ENCODE peak calls at places on chromosomes 3 and 15, in eight cellular contexts. G is pancreas, D is IMR-90, A is AG04450, V is Peyer's patch, E is right cardiac atrium, J is mesenchymal stem cell, Z is heart left ventricle. F is an unnamed sample.

GRCh38 chr3:10348404-10348721 is 27.5 kb upstream of the SEC13 start:
- DNase-seq in D (no peak), J (no peak), E (no peak), A (no peak), V (no peak), Z (no peak), G (no peak), F (no peak)

GRCh38 chr3:149653564-149653963 is 4.3 kb downstream of the WWTR1 start:
- DNase-seq in A (no peak), J (no peak), Z (no peak), E (no peak), G (no peak), V (no peak), D (no peak), F (no peak)

GRCh38 chr15:69794643-69795461 is 302.9 kb downstream of the TLE3 start:
- DNase-seq in D (peak; percentile 47), A (no peak), V (peak; percentile 46), J (peak; percentile 69), G (peak; percentile 65), Z (no peak), E (peak; percentile 64), F (no peak)

GRCh38 chr15:70259030-70259424 is 161.3 kb upstream of the TLE3 start:
- DNase-seq in A (peak; percentile 33), E (peak; percentile 61), Z (peak; percentile 73), D (peak; percentile 62), G (peak; percentile 80), V (peak; percentile 87), J (peak; percentile 78), F (peak; percentile 69)

GRCh38 chr15:82159922-82160321 is 102.6 kb downstream of the EFL1 start:
- DNase-seq in E (no peak), A (peak; percentile 96), D (peak; percentile 100), V (no peak), Z (no peak), J (peak; percentile 91), G (no peak), F (no peak)

GRCh38 chr3:110562621-110563020 is 509.0 kb upstream of the NECTIN3 start:
- DNase-seq in J (no peak), D (no peak), Z (no peak), E (no peak), G (no peak), A (no peak), V (no peak), F (no peak)

GRCh38 chr15:78708713-78709112 is 67.7 kb upstream of the CHRNB4 start:
- DNase-seq in A (no peak), V (no peak), D (no peak), Z (no peak), G (no peak), J (no peak), E (no peak), F (no peak)

GRCh38 chr3:5136619-5137429 is 14.7 kb downstream of the ARL8B start:
- DNase-seq in D (peak; percentile 28), J (peak; percentile 42), Z (no peak), G (no peak), A (no peak), E (no peak), V (no peak), F (no peak)

GRCh38 chr15:26711445-26711844 is 61.4 kb downstream of the GABRB3 start:
- DNase-seq in E (no peak), G (no peak), Z (no peak), D (no peak), V (no peak), J (no peak), A (no peak), F (no peak)

GRCh38 chr15:85579957-85580694 is 199.7 kb downstream of the AKAP13 start:
- DNase-seq in Z (peak; percentile 54), J (no peak), D (no peak), G (peak; percentile 76), E (peak; percentile 49), A (no peak), V (peak; percentile 82), F (peak; percentile 28)

GRCh38 chr3:50612234-50612972 is 829 bp upstream of the CISH start:
- DNase-seq in D (no peak), E (no peak), Z (peak; percentile 44), J (no peak), A (no peak), V (no peak), G (no peak), F (peak; percentile 48)

GRCh38 chr15:93241696-93242585 is 152.9 kb upstream of the RGMA start:
- DNase-seq in D (no peak), G (no peak), E (no peak), A (no peak), J (no peak), V (no peak), Z (no peak), F (no peak)

GRCh38 chr15:40273428-40273827 is 9.4 kb downstream of the ANKRD63 start:
- DNase-seq in V (no peak), G (no peak), Z (no peak), J (no peak), D (no peak), A (no peak), E (no peak), F (no peak)

GRCh38 chr3:94433811-94434210 is 370.9 kb downstream of the NSUN3 start:
- DNase-seq in D (peak; percentile 37), G (no peak), J (peak; percentile 63), A (no peak), E (no peak), Z (no peak), V (no peak), F (no peak)

GRCh38 chr15:101251830-101252820 is at the start of gene CHSY1:
- DNase-seq in V (peak; percentile 96), G (peak; percentile 91), D (peak; percentile 93), J (peak; percentile 96), Z (peak; percentile 96), E (peak; percentile 96), A (peak; percentile 81), F (peak; percentile 94)

GRCh38 chr15:48406240-48406891 is 75.1 kb downstream of the DUT start:
- DNase-seq in E (no peak), G (no peak), J (no peak), A (no peak), V (no peak), Z (no peak), D (no peak), F (no peak)

GRCh38 chr3:40951636-40952035 is 247.7 kb upstream of the CTNNB1 start:
- DNase-seq in G (no peak), J (peak; percentile 59), D (no peak), A (no peak), V (no peak), Z (no peak), E (no peak), F (no peak)

GRCh38 chr3:172679599-172679998 is 31.3 kb downstream of the NCEH1 start:
- DNase-seq in G (no peak), A (no peak), Z (no peak), V (no peak), J (no peak), D (no peak), E (no peak), F (no peak)

GRCh38 chr15:68650901-68651709 is 72.3 kb downstream of the CORO2B start:
- DNase-seq in D (no peak), E (peak; percentile 73), A (no peak), G (peak; percentile 63), Z (peak; percentile 53), J (peak; percentile 63), V (peak; percentile 72), F (peak; percentile 73)

GRCh38 chr3:130686833-130687232 is 59.8 kb downstream of the PIK3R4 start:
- DNase-seq in J (no peak), E (no peak), Z (no peak), V (no peak), A (no peak), G (no peak), D (no peak), F (no peak)
- H3K27ac ChIP-seq in J (no peak overlapping the region), E (no peak overlapping the region), Z (no peak overlapping the region), V (no peak overlapping the region), A (no peak overlapping the region), G (no peak overlapping the region), D (no peak overlapping the region), F (no peak overlapping the region)

GRCh38 chr3:194750409-194750808 is 64.7 kb downstream of the FAM43A start:
- DNase-seq in G (no peak), E (no peak), D (no peak), A (no peak), J (no peak), Z (no peak), V (peak; percentile 4), F (no peak)
- H3K27ac ChIP-seq in G (no peak overlapping the region), E (no peak overlapping the region), D (no peak overlapping the region), A (no peak overlapping the region), J (no peak overlapping the region), Z (no peak overlapping the region), V (no peak overlapping the region), F (no peak overlapping the region)

GRCh38 chr15:35130245-35130644 is 45.1 kb upstream of the NANOGP8 start:
- DNase-seq in D (peak; percentile 34), G (no peak), V (no peak), E (no peak), A (no peak), Z (no peak), J (no peak), F (no peak)

GRCh38 chr15:35126236-35126635 is 41.1 kb upstream of the NANOGP8 start:
- DNase-seq in Z (no peak), V (no peak), G (no peak), J (no peak), A (no peak), E (no peak), D (no peak), F (no peak)

GRCh38 chr15:35123743-35124142 is 38.6 kb upstream of the NANOGP8 start:
- DNase-seq in Z (no peak), A (no peak), E (no peak), J (peak; percentile 4), V (no peak), D (no peak), G (no peak), F (no peak)

GRCh38 chr15:35129361-35129760 is 44.3 kb upstream of the NANOGP8 start:
- DNase-seq in V (no peak), Z (no peak), J (no peak), A (no peak), G (no peak), D (no peak), E (no peak), F (no peak)

DNA sequence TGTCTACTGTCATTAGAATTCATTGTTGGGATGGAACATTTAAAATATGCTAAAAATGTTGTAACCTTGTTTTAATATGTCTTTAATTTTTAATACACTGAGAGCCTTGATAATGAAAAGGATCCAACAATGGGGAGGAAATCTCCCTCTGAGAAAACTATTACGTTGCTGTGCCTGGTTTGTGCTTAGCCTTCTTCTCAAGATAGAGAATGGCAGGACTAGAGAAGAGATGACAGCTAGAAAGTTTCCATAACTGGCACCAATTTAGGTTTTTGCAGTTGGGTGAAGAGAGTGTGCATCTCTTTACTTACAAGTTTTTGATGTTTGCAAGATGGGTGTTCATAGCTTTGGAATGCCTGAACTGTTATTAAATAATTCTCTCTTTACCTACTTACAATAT is 42.6 kb upstream of the NANOGP8 start:
- DNase-seq in J (no peak), Z (no peak), A (no peak), G (no peak), D (no peak), V (no peak), E (no peak), F (no peak)
- H3K27ac ChIP-seq in J (no peak overlapping the region), Z (no peak overlapping the region), A (no peak overlapping the region), G (no peak overlapping the region), D (no peak overlapping the region), V (no peak overlapping the region), E (no peak overlapping the region), F (no peak overlapping the region)

DNA sequence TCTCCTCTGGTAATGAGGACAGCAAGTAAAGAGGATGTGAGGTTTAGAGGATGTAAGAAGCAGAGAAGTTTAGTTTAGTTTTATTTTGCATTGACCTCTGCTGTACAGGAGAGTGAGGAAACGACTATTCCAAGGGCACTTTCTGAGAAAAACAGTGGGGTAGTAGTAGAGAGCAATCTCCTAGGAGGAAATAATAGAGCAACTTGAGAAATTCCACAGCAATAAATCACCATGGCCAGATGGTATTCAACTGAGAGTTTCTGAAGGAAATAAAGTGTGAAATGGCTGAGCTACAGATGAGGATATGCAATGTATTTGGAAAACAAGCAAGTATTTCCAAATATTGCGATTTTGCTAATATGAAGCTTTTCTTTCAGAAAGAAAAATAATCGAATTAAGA is 118.9 kb downstream of the DPH6 start:
- DNase-seq in E (no peak), Z (no peak), V (no peak), G (no peak), D (peak; percentile 77), A (peak; percentile 27), J (peak; percentile 85), F (no peak)
- H3K27ac ChIP-seq in E (no peak overlapping the region), Z (no peak overlapping the region), V (no peak overlapping the region), G (no peak overlapping the region), D (no peak overlapping the region), A (no peak overlapping the region), J (peak overlapping the region; percentile 80), F (no peak overlapping the region)

F was measured in heart right ventricle.